ENCODE peak calls at places on chromosomes 6 and 20, in four cellular contexts. V is adrenal gland, A is astrocyte of the cerebellum, H is fibroblast of pulmonary artery. G is an unnamed sample.

GRCh38 chr6:2110504-2110903 is 134.9 kb downstream of the GMDS start:
- DNase-seq in A (no peak), H (peak), V (no peak), G (no peak)

GRCh38 chr6:12313992-12314589 is 23.9 kb downstream of the EDN1 start:
- DNase-seq in V (no peak), A (no peak), H (peak), G (peak)

GRCh38 chr6:132495604-132496079 is 17.3 kb downstream of the STX7 start:
- DNase-seq in A (no peak), H (no peak), V (no peak), G (no peak)

GRCh38 chr6:3748208-3748701 is 3.3 kb downstream of the PXDC1 start:
- DNase-seq in V (peak), H (peak), A (no peak), G (peak)

GRCh38 chr20:15248618-15249395 is 911.4 kb upstream of the FLRT3 start:
- DNase-seq in H (no peak), A (no peak), V (no peak), G (no peak)

GRCh38 chr6:158574800-158575199 is 14.9 kb downstream of the TMEM181 start:
- DNase-seq in H (no peak), A (no peak), V (no peak), G (no peak)

GRCh38 chr20:46573234-46573633 is 22.8 kb upstream of the OCSTAMP start:
- DNase-seq in A (no peak), H (no peak), V (peak), G (no peak)

GRCh38 chr6:13573669-13574110 is 711 bp upstream of the SIRT5 start:
- DNase-seq in V (peak), H (peak), A (no peak), G (peak)

GRCh38 chr6:139370707-139371345 is 3.6 kb downstream of the CITED2 start:
- DNase-seq in H (peak), A (no peak), V (no peak), G (no peak)

GRCh38 chr6:30612687-30613248 is 4.3 kb downstream of the PPP1R10 start:
- DNase-seq in H (peak), V (no peak), A (peak), G (no peak)

GRCh38 chr6:73515204-73516101 is 5.4 kb downstream of the EEF1A1 start:
- DNase-seq in A (peak), H (peak), V (peak), G (peak)

GRCh38 chr6:46451343-46451742 is 39.9 kb downstream of the RCAN2 start:
- DNase-seq in A (no peak), V (no peak), H (no peak), G (no peak)
- TF ChIP-seq CTCF in A (no peak), V (no peak), H (no peak), G (no peak)

DNA sequence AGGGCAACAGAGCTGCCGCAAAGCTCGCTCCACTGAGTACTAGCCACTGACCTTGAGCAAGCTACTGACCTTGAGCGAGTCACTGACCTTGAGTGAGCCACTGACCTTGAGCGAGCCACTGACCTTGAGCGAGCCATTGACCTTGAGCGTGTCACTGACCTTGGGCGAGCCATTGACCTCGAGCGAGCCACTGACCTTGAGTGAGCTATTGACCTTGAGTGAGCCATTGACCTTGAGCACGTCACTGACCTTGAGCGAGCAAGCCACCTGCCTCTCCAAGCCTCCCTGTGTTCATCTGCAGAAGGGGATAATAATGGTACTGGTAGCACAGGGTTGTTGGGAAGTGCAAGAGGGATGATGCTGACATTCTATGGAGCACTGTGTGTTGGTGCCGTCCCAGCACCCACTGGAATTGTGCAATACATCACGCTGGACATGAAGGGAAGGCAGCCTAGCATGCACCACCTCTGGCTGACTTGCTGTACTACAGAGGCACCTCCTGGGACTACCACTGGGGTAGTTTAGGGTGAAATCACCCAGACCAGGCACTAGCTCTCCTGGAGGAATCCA is 60.2 kb downstream of the CTCFL start:
- DNase-seq in H (peak), V (peak), A (no peak), G (no peak)
- TF ChIP-seq CTCF in H (peak), V (no peak), A (peak), G (no peak)

GRCh38 chr20:33211817-33212424 is 5.2 kb upstream of the BPIFA3 start:
- DNase-seq in V (peak), H (peak), A (peak), G (peak)
- TF ChIP-seq CTCF in V (no peak), H (peak), A (peak), G (peak)

DNA sequence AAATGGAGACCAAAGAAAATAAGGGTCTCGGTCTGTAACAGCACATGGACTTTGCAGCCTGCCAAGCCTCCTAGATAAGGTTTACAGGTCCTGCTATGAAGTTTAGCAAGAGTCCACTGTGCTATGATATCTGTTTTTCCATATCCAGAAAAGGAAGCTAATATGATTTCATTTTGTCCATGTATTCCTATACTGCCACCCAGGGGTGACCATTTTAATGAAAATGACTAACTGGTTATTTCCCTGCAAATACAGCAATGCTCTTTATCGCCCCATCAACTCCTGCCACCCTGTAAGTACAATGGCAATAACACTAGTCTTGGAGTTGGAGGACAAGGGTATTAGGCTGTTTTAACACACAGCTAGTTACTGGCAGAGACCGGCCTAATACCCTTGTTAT is 115.2 kb upstream of the GLP1R start:
- DNase-seq in H (peak), A (no peak), V (no peak), G (no peak)
- TF ChIP-seq CTCF in H (peak), A (peak), V (peak), G (no peak)